ENCODE peak calls at places on chromosomes 5 and 9, in six cellular contexts. K is neural progenitor cell, F is IMR-90, O is endothelial cell of umbilical vein, V is A549, L is hepatocyte. X is an unnamed sample.

GRCh38 chr9:110926828-110927227 is 111.4 kb downstream of the LPAR1 start:
- DNase-seq in O (no peak), V (no peak), F (no peak), K (no peak), L (no peak), X (no peak)

GRCh38 chr5:24094081-24094480 is 550.7 kb downstream of the CDH10 start:
- DNase-seq in V (no peak), F (no peak), O (no peak), K (peak; percentile 33), L (no peak), X (no peak)

GRCh38 chr9:97109194-97109811 is 70.4 kb upstream of the CTSV start:
- DNase-seq in F (peak; percentile 6), V (peak; percentile 9), L (peak; percentile 65), K (peak; percentile 80), O (peak; percentile 67), X (peak; percentile 68)

GRCh38 chr9:91814681-91815212 is 135.3 kb downstream of the ROR2 start:
- DNase-seq in O (no peak), V (no peak), K (no peak), L (no peak), F (no peak), X (no peak)

GRCh38 chr9:136441191-136441680 is 1.6 kb upstream of the INPP5E start:
- DNase-seq in F (peak; percentile 54), V (no peak), O (no peak), K (no peak), L (no peak), X (no peak)

GRCh38 chr9:35656340-35656739 is 1.5 kb downstream of the RMRP start:
- DNase-seq in O (no peak), V (no peak), F (no peak), L (no peak), K (no peak), X (no peak)

GRCh38 chr5:60763061-60763460 is 63.1 kb upstream of the DEPDC1B start:
- DNase-seq in F (no peak), L (no peak), O (no peak), K (no peak), V (no peak), X (no peak)

GRCh38 chr9:114247086-114247485 is 75.8 kb upstream of the ORM1 start:
- DNase-seq in L (no peak), K (no peak), V (no peak), O (no peak), F (no peak), X (no peak)

GRCh38 chr9:121607434-121608248 is 43.8 kb upstream of the DAB2IP start:
- DNase-seq in F (peak; percentile 60), V (no peak), L (peak; percentile 38), O (no peak), K (peak; percentile 43), X (peak; percentile 77)

GRCh38 chr5:142969186-142969585 is 199.0 kb downstream of the ARHGAP26 start:
- DNase-seq in K (no peak), L (no peak), O (no peak), V (no peak), F (no peak), X (no peak)

GRCh38 chr5:116378007-116378831 is 196.4 kb downstream of the SEMA6A start:
- DNase-seq in F (no peak), L (no peak), O (peak; percentile 62), V (no peak), K (no peak), X (no peak)

GRCh38 chr9:10265102-10265708 is 347.6 kb downstream of the PTPRD start:
- DNase-seq in O (peak; percentile 99), L (peak; percentile 78), V (no peak), F (peak; percentile 82), K (no peak), X (no peak)

GRCh38 chr5:170572453-170572852 is 68.6 kb downstream of the KCNIP1 start:
- DNase-seq in O (peak; percentile 22), F (no peak), L (no peak), K (no peak), V (no peak), X (no peak)

GRCh38 chr5:107576155-107576554 is 94.6 kb downstream of the EFNA5 start:
- DNase-seq in O (peak; percentile 65), K (no peak), F (no peak), L (no peak), V (no peak), X (no peak)

DNA sequence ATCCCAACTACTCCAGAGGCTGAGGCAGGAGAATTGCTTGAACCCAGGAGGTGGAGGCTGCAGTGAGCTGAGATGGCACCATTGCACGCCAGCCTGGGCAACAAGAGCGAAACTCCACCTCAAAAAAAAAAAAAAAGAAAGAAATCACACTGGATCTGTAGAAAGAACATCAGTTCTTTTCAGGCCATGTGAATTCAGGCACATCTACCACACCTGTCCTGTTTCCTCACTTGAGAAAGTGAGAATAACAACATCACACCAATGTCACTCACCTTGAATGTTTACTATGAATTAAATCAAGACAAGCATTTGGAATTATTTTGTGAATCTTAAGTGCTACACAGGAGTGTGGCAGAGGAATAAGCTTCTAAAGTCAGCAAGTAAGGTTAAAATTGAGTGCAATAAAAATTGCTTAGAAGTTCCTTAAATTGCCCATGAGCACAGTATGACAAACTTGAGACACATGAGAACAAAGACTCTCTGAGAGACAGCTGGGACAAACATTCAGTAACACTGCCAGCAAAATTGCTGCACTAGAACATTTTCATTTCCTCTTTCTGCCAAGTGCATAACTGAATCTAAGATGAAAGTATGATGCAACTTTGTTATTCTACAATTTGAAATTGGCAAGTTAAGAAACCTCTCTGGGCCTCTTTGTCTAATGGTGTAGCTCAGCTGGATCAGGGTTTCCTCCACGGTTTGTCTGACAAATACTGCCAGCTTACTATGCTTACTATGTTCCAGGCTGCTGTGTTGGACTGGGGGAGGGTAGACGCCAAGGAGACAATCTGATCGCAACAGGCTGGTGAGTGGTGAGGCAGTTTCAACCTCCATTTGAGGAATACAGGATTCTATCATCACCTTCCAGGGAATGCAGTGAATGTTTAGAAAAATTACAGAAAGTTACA is 1.9 kb upstream of the RIC1 start:
- DNase-seq in L (peak; percentile 38), F (peak; percentile 69), V (no peak), K (no peak), O (peak; percentile 79), X (no peak)
- H3K4me3 ChIP-seq in L (no peak overlapping the region), F (peak overlapping the region; percentile 8), V (no peak overlapping the region), K (no peak overlapping the region), O (no peak overlapping the region), X (peak overlapping the region; percentile 83)

GRCh38 chr5:150317048-150318003 is 14.6 kb upstream of the ARSI start:
- DNase-seq in K (no peak), F (peak; percentile 95), V (peak; percentile 95), O (peak; percentile 81), L (peak; percentile 83), X (peak; percentile 94)
- H3K4me2 ChIP-seq in K (no peak overlapping the region), F (peak overlapping the region; percentile 13), V (peak overlapping the region; percentile 75), O (peak overlapping the region; percentile 18), L (no peak overlapping the region), X (peak overlapping the region; percentile 68)

DNA sequence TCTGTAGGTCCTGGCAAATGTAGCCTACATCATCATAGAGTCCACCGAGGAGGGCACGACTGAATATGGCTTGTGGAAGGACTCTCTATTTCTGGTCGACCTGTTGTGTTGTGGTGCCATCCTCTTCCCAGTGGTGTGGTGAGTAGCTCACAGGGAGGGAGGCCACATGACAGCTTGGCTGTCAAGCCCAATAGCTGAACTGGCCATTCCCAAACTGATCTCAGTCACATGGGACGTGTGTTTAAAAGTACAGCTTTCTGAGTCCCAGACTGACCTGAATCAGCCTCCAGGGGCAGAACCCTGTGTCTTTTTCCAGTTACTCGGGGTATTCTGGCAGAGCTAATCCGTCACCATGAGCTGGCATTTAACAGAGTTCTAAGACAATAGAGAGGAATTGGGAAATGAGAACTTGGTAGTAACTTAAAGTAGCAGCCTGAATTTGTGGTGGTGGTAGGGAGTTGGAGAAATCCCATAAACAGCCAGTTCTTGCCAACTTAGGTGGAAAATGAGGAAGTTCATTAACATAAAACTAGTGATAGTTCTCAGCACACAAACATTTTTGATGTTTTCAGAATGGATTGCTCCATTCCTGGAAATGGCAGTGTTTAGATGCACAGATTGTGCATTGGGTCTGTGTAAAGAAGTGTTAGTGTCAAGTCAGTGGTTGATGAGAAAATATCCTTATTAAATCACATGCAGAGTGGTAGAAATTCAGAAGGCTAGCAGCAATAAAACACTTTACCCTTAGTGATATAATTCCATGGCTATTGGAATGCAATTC is 50.9 kb downstream of the GPR107 start:
- DNase-seq in F (no peak), O (no peak), V (no peak), K (no peak), L (no peak), X (no peak)
- H3K4me3 ChIP-seq in F (no peak overlapping the region), O (no peak overlapping the region), V (no peak overlapping the region), K (no peak overlapping the region), L (no peak overlapping the region), X (no peak overlapping the region)

GRCh38 chr9:100074093-100074492 is 24.7 kb downstream of the ERP44 start:
- DNase-seq in K (no peak), V (no peak), L (no peak), F (no peak), O (no peak), X (no peak)
- H3K4me2 ChIP-seq in K (no peak overlapping the region), V (no peak overlapping the region), L (no peak overlapping the region), F (no peak overlapping the region), O (no peak overlapping the region), X (no peak overlapping the region)

GRCh38 chr5:40909723-40910122 is 426 bp downstream of the C7 start:
- DNase-seq in L (no peak), O (peak; percentile 35), F (peak; percentile 21), K (no peak), V (no peak), X (no peak)

GRCh38 chr5:40914835-40915234 is 5.5 kb downstream of the C7 start:
- DNase-seq in K (no peak), O (no peak), V (no peak), L (no peak), F (peak; percentile 55), X (peak; percentile 37)

GRCh38 chr5:40909233-40909632 is at the start of gene C7:
- DNase-seq in V (no peak), F (peak; percentile 19), O (peak; percentile 35), K (no peak), L (no peak), X (no peak)

GRCh38 chr5:40915341-40915926 is 6.1 kb downstream of the C7 start:
- DNase-seq in V (no peak), O (no peak), K (no peak), F (no peak), L (no peak), X (no peak)

DNA sequence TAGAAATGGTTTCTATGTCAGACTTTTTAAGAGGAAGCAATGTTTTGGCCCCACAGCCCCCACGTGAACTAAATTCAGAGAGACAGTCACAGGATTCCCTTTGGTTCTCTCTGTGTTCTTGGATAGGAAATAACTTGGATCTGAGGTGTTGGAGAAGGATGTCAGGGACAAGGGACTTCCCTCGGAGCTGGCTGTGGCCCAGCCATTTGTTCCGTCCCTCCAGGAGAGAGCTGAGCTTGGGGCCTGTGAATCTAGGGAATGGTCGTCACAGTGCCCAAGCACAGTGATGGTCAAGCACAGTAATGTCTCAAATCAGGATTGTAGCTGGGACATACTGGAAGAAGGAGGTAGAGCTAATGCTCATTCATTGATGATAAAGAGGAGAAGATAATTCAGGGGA is 2.0 kb downstream of the C7 start:
- DNase-seq in F (no peak), L (no peak), K (no peak), V (no peak), O (no peak), X (no peak)
- H3K4me3 ChIP-seq in F (no peak overlapping the region), L (no peak overlapping the region), K (no peak overlapping the region), V (no peak overlapping the region), O (no peak overlapping the region), X (no peak overlapping the region)